ENCODE peak calls at places on chromosomes 12 and 14, in four cellular contexts. C is stomach, G is adrenal gland, W is lower leg skin. P is an unnamed sample.

GRCh38 chr12:112198120-112198733 is 72.9 kb downstream of the TRAFD1 start:
- DNase-seq in C (peak), G (peak), W (no peak), P (peak)

GRCh38 chr12:121325922-121326396 is 26.3 kb downstream of the ANAPC5 start:
- DNase-seq in C (no peak), G (no peak), W (no peak), P (peak)

GRCh38 chr14:62304172-62304571 is 542.0 kb downstream of the SNAPC1 start:
- DNase-seq in C (no peak), G (no peak), W (no peak), P (no peak)

GRCh38 chr12:59737725-59738463 is 142.1 kb downstream of the SLC16A7 start:
- DNase-seq in C (no peak), G (no peak), W (no peak), P (no peak)

GRCh38 chr12:8018666-8019581 is 13.6 kb upstream of the FOXJ2 start:
- DNase-seq in C (no peak), G (no peak), W (no peak), P (no peak)

GRCh38 chr14:30608533-30609006 is 13.5 kb upstream of the SCFD1 start:
- DNase-seq in C (no peak), G (no peak), W (no peak), P (peak)

GRCh38 chr14:81710232-81710845 is 176.7 kb upstream of the SEL1L start:
- DNase-seq in C (no peak), G (peak), W (no peak), P (peak)

GRCh38 chr12:11633968-11634367 is 15.5 kb upstream of the ETV6 start:
- DNase-seq in C (no peak), G (no peak), W (no peak), P (no peak)

GRCh38 chr14:32306549-32306948 is 22.5 kb upstream of the AKAP6 start:
- DNase-seq in C (no peak), G (no peak), W (no peak), P (no peak)

GRCh38 chr12:3040663-3041544 is 36.3 kb upstream of the TSPAN9 start:
- DNase-seq in C (no peak), G (no peak), W (no peak), P (no peak)

GRCh38 chr12:26304273-26304672 is 108.9 kb downstream of the SSPN start:
- DNase-seq in C (no peak), G (no peak), W (no peak), P (no peak)

GRCh38 chr12:26297386-26298070 is 102.2 kb downstream of the SSPN start:
- DNase-seq in C (no peak), G (no peak), W (no peak), P (no peak)

GRCh38 chr12:26303418-26303817 is 108.0 kb downstream of the SSPN start:
- DNase-seq in C (no peak), G (no peak), W (no peak), P (no peak)

GRCh38 chr12:26295001-26295400 is 99.6 kb downstream of the SSPN start:
- DNase-seq in C (no peak), G (no peak), W (no peak), P (no peak)

DNA sequence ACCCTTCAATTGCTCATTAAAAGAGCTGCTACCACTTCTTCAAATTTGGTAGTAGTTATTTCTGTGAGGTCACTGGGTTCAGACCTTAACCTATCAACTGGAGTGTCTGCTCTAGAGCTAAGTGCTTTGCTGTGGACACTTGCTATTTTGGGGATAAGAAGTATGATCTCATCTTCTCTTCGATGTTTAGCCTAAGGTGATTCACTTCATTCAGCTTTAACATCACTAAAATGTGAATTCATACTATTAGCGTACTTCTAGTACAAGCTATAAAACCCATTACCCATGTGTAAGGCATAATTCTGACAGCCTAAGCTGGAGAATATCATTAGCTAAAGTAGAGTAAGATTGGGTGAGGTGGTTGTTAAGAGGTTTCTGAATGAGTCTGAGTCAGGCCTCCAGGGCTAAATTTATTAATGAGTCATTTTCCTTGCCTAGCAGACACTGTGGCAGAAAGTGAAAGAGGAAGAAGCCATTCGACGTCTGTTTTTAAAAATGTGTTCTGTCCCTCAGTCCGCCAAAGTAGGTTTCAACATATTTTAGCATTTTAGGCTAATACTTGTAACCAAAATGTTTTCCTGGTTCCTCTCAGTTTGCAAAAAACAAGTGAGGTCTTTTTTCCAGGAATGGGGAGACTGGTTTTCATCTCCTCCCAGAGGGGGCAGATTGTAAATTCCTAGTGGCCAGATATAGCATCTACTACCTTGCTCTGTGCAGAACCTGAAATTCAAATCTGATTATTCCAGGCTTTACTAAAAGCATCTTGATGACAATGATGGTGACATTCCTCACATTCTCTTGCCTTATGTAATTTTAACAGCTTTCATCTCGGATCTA is 103.6 kb downstream of the SSPN start:
- DNase-seq in C (no peak), G (peak), W (no peak), P (no peak)
- H3K4me3 ChIP-seq in C (no peak), G (no peak), W (no peak), P (no peak)

DNA sequence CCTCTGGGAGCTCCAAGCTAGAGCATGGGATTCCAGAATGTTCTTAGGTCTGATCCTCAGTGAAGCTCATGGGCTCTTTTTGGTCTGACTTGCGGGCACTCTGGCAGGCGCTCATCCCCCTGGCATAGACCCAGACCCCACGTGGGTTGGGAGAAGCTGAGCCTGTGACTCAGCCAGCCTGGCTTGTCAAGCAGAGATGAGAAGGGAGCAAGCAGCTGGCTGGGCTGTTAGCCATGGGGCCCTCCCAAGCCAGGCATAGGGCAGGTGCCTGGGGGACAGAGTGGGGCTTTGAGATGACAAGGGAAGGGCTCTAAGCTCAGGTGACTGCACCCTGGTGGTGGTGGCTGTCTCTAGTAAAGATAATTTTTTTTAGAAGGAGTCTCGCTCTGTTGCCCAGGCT is 80.3 kb upstream of the NOS1 start:
- DNase-seq in C (no peak), G (peak), W (peak), P (peak)
- TF ChIP-seq POLR2A in C (no peak), G (no peak), W (no peak), P (no peak)

DNA sequence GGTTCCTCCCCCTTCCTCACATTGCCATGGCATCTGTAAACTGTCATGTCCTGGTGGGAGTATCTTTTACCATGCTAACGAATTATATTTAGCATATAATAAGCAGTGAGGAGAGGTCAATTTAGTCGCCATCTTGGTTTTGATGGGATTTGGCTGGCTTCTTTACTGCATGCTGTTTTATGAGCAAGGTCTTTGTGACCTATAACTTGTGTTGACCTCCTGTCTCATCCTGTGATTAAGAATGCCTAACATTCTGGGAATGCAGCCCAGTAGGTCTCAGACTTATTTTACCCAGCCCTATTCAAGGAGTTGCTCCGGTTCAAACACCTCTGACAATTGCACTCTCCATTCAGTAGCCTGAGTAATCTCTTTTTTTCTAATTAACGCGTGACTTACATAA is 2.1 kb upstream of the EIF4B start:
- DNase-seq in C (no peak), G (peak), W (no peak), P (no peak)
- H3K4me3 ChIP-seq in C (no peak), G (no peak), W (no peak), P (no peak)

DNA sequence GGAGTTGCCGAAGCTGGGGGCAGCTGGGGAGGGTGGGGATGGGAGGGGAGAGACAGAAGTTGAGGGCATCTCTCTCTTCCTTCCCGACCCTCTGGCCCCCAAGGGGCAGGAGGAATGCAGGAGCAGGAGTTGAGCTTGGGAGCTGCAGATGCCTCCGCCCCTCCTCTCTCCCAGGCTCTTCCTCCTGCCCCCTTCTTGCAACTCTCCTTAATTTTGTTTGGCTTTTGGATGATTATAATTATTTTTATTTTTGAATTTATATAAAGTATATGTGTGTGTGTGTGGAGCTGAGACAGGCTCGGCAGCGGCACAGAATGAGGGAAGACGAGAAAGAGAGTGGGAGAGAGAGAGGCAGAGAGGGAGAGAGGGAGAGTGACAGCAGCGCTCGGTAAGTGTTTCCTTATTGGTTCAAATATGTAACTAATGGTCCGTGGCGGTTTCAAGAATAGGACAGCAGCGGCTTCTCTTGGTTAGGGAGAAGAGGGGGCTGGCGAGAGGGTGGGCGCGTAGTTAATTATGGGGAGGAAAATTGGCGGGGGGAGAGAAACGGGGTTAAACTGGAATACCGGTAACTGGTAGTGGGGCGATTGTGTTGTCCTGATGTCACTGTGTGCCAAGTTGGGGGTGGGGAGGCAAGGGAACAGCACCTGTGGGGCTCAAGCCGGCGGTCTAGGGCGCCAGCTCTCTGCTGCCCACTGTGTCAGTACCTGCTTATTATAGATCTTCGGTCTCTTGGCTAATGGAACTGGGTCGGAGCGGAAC is 8.4 kb downstream of the HOXC8 start:
- DNase-seq in C (no peak), G (peak), W (no peak), P (no peak)
- TF ChIP-seq POLR2A in C (no peak), G (no peak), W (no peak), P (no peak)

GRCh38 chr12:54134850-54135249 is 53.9 kb downstream of the SMUG1 start:
- DNase-seq in C (no peak), G (no peak), W (no peak), P (no peak)

GRCh38 chr12:54138219-54138618 is 50.6 kb downstream of the SMUG1 start:
- DNase-seq in C (no peak), G (no peak), W (no peak), P (no peak)

GRCh38 chr12:54139030-54139429 is 49.8 kb downstream of the SMUG1 start:
- DNase-seq in C (no peak), G (no peak), W (no peak), P (no peak)

GRCh38 chr12:54135621-54136027 is 53.2 kb downstream of the SMUG1 start:
- DNase-seq in C (peak), G (no peak), W (no peak), P (no peak)

DNA sequence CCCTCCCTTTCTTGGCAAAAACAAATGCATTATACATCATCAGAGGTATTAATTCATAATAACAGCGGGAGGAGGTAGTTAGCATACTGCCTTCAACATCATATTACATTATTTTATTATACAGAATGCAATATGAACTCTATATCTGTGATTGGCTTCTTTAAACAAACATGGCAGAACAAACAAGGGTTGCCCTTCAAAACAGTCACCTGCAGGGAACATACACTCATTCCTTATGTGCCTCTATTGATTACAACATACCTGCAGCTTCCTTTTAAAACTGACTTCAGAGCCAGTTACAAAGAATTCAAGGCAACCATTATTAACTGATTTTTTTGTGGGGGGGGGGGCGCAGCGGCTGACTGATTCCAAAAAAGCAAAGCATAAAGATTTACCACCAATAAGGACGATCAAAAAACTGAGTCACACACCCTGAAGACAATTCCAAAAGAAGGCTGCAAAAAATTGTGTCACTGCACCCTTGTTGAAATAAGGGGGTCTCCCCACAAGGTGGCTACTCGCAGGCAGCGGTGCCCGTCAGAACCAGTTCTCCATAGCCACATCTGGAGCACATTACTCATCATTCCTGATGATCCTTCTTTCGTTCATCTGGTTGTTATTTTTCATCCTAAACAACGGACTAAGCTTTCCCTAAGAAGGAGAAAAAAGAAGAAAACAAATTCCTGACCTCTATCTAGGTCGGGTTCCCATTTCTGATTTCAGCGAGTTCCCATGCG is 51.8 kb downstream of the SMUG1 start:
- DNase-seq in C (no peak), G (no peak), W (no peak), P (no peak)
- H3K4me3 ChIP-seq in C (no peak), G (no peak), W (no peak), P (no peak)

GRCh38 chr12:26614217-26614616 is 218.8 kb downstream of the ITPR2 start:
- DNase-seq in C (no peak), G (peak), W (no peak), P (peak)

GRCh38 chr12:26621932-26622331 is 211.1 kb downstream of the ITPR2 start:
- DNase-seq in C (no peak), G (no peak), W (no peak), P (no peak)

GRCh38 chr12:26620907-26621306 is 212.1 kb downstream of the ITPR2 start:
- DNase-seq in C (no peak), G (no peak), W (no peak), P (no peak)

GRCh38 chr12:26612203-26612602 is 220.8 kb downstream of the ITPR2 start:
- DNase-seq in C (no peak), G (no peak), W (no peak), P (no peak)

DNA sequence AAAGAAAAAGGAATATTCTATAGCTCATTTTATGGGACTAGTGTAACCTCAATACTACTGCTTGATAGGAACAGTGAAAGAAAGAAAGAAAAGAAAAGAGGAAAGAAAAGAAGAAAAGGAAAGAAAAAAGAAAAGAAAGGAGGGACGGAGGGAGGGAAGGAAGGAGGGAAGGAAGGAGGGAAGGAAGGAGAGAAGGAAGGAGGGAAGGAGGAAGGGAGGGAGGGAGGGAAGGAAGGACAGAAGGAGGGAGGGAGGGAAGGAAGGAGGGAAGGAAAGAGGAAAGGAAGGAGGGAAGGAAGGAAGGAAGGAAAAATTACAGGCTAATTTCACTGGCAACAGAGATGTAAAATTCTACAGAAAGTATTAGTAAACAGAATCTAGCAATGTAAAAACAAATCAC is 215.5 kb downstream of the ITPR2 start:
- DNase-seq in C (no peak), G (no peak), W (no peak), P (no peak)
- TF ChIP-seq POLR2A in C (no peak), G (no peak), W (no peak), P (no peak)

DNA sequence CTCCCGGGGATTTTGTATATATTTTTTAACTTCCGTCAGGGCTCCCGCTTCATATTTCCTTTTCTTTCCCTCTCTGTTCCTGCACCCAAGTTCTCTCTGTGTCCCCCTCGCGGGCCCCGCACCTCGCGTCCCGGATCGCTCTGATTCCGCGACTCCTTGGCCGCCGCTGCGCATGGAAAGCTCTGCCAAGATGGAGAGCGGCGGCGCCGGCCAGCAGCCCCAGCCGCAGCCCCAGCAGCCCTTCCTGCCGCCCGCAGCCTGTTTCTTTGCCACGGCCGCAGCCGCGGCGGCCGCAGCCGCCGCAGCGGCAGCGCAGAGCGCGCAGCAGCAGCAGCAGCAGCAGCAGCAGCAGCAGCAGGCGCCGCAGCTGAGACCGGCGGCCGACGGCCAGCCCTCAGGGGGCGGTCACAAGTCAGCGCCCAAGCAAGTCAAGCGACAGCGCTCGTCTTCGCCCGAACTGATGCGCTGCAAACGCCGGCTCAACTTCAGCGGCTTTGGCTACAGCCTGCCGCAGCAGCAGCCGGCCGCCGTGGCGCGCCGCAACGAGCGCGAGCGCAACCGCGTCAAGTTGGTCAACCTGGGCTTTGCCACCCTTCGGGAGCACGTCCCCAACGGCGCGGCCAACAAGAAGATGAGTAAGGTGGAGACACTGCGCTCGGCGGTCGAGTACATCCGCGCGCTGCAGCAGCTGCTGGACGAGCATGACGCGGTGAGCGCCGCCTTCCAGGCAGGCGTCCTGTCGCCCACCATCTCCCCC is 777 bp downstream of the ASCL1 start:
- DNase-seq in C (no peak), G (no peak), W (no peak), P (no peak)
- H3K4me3 ChIP-seq in C (peak), G (no peak), W (no peak), P (no peak)

GRCh38 chr12:50504798-50505385 is at the start of gene DIP2B:
- DNase-seq in C (peak), G (peak), W (peak), P (peak)
- TF ChIP-seq POLR2A in C (no peak), G (peak), W (no peak), P (peak)